ENCODE peak calls at places on chromosomes 5 and 9, in four cellular contexts. G is GM23248, W is GM23338, A is fibroblast of lung. J is an unnamed sample.

GRCh38 chr5:78587775-78588291 is 60.7 kb downstream of the LHFPL2 start:
- DNase-seq in G (peak), W (no peak), A (peak), J (no peak)

GRCh38 chr9:119412399-119412798 is 43.2 kb upstream of the BRINP1 start:
- DNase-seq in G (no peak), W (peak), A (no peak), J (no peak)

GRCh38 chr9:75891277-75892167 is 1.0 kb downstream of the PCSK5 start:
- DNase-seq in G (peak), W (peak), A (peak), J (peak)

GRCh38 chr5:139705191-139705590 is 57.0 kb downstream of the CXXC5 start:
- DNase-seq in G (no peak), W (no peak), A (no peak), J (no peak)

GRCh38 chr9:122374885-122375420 is 4.1 kb downstream of the PTGS1 start:
- DNase-seq in G (peak), W (peak), A (peak), J (no peak)

GRCh38 chr9:75083188-75083976 is 4.6 kb downstream of the NMRK1 start:
- DNase-seq in G (no peak), W (peak), A (no peak), J (no peak)

GRCh38 chr9:107905313-107906027 is 415.9 kb upstream of the KLF4 start:
- DNase-seq in G (no peak), W (no peak), A (peak), J (no peak)

GRCh38 chr5:125554355-125554754 is 807.9 kb upstream of the ZNF608 start:
- DNase-seq in G (no peak), W (no peak), A (no peak), J (no peak)

GRCh38 chr5:132094393-132095076 is 20.9 kb downstream of the CSF2 start:
- DNase-seq in G (peak), W (no peak), A (peak), J (no peak)

GRCh38 chr9:14226855-14227532 is 86.9 kb downstream of the NFIB start:
- DNase-seq in G (no peak), W (no peak), A (no peak), J (no peak)

GRCh38 chr5:43231977-43232376 is 40.0 kb downstream of the NIM1K start:
- DNase-seq in G (peak), W (peak), A (peak), J (peak)

GRCh38 chr5:57435701-57436134 is 46.9 kb downstream of the ACTBL2 start:
- DNase-seq in G (peak), W (no peak), A (peak), J (no peak)

GRCh38 chr5:388266-389196 is 54.4 kb upstream of the EXOC3 start:
- DNase-seq in G (no peak), W (no peak), A (no peak), J (no peak)

GRCh38 chr9:120445974-120446373 is 134.0 kb downstream of the CDK5RAP2 start:
- DNase-seq in G (no peak), W (no peak), A (no peak), J (no peak)

GRCh38 chr9:107738789-107739188 is 249.2 kb upstream of the KLF4 start:
- DNase-seq in G (peak), W (no peak), A (peak), J (no peak)

GRCh38 chr5:17012289-17012688 is 76.2 kb upstream of the MYO10 start:
- DNase-seq in G (peak), W (no peak), A (no peak), J (no peak)

GRCh38 chr5:21826884-21827283 is 1026.3 kb downstream of the CDH12 start:
- DNase-seq in G (no peak), W (no peak), A (no peak), J (no peak)

GRCh38 chr5:139752506-139753350 is 42.9 kb upstream of the PSD2 start:
- DNase-seq in G (peak), W (no peak), A (no peak), J (peak)

GRCh38 chr5:5490774-5491347 is 68.4 kb downstream of the ICE1 start:
- DNase-seq in G (no peak), W (no peak), A (no peak), J (no peak)

DNA sequence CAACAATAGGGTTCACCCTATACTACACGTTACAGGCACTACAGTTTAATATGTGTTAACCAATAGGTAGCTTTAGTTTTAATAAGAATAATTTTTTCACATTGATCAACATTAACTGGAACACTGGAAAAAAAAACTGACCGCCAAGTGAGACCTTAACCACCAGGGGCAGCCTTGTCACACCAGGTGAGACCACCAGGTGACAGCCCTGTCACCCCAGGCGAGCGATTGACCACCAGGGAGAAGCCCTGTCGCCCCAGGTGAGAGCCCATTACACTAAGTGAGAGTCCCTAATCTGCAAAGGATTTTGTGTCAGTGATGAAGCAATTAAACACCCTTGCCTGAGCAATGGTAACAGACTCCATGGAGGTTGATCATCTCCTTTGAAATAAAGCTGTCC is 75.4 kb upstream of the SYK start:
- DNase-seq in G (no peak), W (peak), A (no peak), J (no peak)
- H3K4me3 ChIP-seq in G (no peak), W (no peak), A (no peak), J (no peak)

GRCh38 chr5:54882101-54882500 is 103.3 kb downstream of the ESM1 start:
- DNase-seq in G (no peak), W (no peak), A (no peak), J (no peak)

GRCh38 chr5:54884195-54884536 is 101.2 kb downstream of the ESM1 start:
- DNase-seq in G (no peak), W (no peak), A (no peak), J (no peak)

GRCh38 chr5:54882841-54883240 is 102.6 kb downstream of the ESM1 start:
- DNase-seq in G (no peak), W (no peak), A (no peak), J (no peak)

GRCh38 chr5:54885636-54886035 is 99.8 kb downstream of the ESM1 start:
- DNase-seq in G (no peak), W (no peak), A (no peak), J (no peak)

DNA sequence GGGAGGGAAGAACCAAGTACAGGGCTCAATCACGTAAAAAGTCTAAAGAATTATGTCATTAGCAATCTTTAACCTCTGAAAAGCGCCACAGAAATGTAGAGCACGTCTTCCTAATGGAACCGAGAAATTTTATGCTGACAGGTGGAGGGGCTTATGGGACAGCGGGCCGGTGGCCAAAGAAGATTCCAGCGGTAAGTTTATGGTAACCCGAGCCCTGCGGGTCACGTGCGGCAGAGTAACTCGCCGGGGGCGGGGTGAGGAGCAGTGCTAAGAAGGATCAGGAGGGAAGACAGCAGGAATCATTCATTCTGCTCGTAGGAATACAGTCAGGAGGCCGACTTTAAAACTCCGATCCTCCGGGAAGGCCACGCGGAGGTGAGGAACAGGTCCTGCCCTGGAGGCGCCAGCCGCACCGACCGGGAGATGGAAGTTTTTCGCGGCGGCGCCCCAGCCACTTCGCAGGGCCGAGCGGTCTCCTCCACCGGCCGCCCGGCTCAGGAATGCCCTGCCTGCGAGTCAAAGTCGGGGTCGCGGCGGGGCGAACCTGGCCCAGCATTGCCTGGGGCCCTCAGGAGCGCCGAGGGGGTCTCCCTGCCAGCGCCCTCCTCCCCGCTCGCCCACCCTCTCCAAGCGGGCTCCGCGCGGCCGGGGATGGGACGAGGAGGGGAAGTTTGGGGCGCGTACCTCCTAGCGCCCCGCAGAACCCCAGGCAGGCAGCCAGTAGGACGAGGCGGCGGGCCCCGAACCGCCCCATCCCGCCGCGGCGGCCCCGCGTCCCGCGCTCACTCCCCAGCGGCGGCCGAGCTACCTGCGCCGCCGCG is 101.8 kb downstream of the ESM1 start:
- DNase-seq in G (peak), W (peak), A (peak), J (peak)
- TF ChIP-seq EZH2 in G (no peak), W (no peak), A (no peak), J (no peak)

DNA sequence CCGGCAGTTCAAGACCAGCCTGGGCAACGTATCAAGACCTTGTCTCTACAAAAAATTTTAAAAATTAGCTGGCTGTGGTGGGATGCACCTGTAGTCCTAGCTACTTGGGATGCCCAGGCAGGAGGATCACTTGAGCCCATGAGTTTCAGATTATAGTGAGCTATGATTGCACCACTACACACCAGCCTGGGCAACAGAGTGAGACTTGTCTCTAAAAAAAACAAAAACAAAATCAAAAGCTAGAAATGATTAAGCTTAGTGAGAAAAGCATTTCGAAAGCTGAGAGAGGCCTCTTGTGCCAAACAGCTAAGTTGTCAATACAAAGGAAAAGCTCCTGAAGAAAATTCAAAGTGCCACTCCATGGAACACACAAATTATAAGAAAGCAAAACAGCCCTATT is 4.8 kb downstream of the FAM151B start:
- DNase-seq in G (no peak), W (no peak), A (no peak), J (no peak)
- H3K27ac ChIP-seq in G (no peak), W (peak), A (no peak), J (no peak)

GRCh38 chr9:132630811-132631210 is 39.0 kb downstream of the DDX31 start:
- DNase-seq in G (no peak), W (no peak), A (no peak), J (no peak)

GRCh38 chr9:132631280-132631679 is 38.5 kb downstream of the DDX31 start:
- DNase-seq in G (peak), W (no peak), A (peak), J (no peak)

GRCh38 chr9:132632426-132632825 is 37.4 kb downstream of the DDX31 start:
- DNase-seq in G (no peak), W (no peak), A (no peak), J (no peak)

GRCh38 chr9:132630116-132630515 is 39.7 kb downstream of the DDX31 start:
- DNase-seq in G (no peak), W (no peak), A (no peak), J (no peak)

DNA sequence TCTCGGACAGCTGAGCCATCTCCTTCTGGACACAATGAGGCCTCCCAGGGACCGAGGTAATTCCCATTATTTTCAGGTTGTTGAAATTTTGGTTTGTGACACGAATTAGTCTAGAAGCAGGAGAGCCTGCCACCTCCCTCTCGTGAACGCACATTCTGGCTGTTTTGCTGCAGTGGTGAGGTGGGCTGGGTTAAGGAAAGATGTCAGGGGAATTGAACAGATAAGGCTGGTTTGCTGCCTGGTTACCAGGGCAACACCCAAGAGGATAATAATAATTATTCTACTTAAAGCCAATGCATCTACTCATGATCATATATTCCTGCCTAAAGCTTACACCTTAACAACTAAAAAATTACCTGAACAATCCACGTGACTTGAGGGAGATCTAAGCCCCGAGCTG is 38.1 kb downstream of the DDX31 start:
- DNase-seq in G (no peak), W (no peak), A (no peak), J (no peak)
- H3K4me3 ChIP-seq in G (no peak), W (no peak), A (no peak), J (no peak)

GRCh38 chr5:156147251-156147947 is 179.6 kb upstream of the SGCD start:
- DNase-seq in G (peak), W (no peak), A (peak), J (no peak)
- TF ChIP-seq EZH2 in G (no peak), W (no peak), A (no peak), J (no peak)

GRCh38 chr9:19156026-19156474 is 28.8 kb upstream of the PLIN2 start:
- DNase-seq in G (no peak), W (no peak), A (no peak), J (no peak)
- H3K27ac ChIP-seq in G (no peak), W (no peak), A (no peak), J (no peak)

DNA sequence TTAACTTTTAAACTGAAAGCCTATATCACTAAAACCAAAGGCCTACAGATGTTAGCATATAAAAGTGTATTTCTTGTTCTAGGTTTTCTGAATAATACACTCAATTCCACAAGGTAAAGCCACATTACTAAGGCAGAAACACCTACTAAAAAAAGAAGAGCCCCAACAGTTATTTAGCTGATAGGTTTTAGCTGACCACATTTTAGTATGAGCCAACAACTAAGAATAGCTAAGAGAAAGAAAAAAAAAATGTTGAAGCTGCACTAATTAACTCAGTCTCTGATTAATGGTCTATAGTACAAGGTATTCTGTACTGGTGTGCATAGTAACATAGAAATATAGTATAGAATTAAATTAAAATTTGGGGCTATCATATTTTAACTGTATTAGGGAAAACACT is 23.5 kb downstream of the ZFR start:
- DNase-seq in G (no peak), W (no peak), A (no peak), J (no peak)
- H3K4me3 ChIP-seq in G (no peak), W (no peak), A (no peak), J (no peak)

GRCh38 chr5:181052526-181052927 is 12.5 kb downstream of the BTNL9 start:
- DNase-seq in G (peak), W (peak), A (peak), J (peak)
- TF ChIP-seq EZH2 in G (peak), W (peak), A (peak), J (peak)

GRCh38 chr5:37701868-37702267 is 138.0 kb downstream of the GDNF start:
- DNase-seq in G (no peak), W (no peak), A (no peak), J (no peak)

GRCh38 chr5:37694867-37695266 is 145.0 kb downstream of the GDNF start:
- DNase-seq in G (no peak), W (no peak), A (no peak), J (no peak)

GRCh38 chr5:37695651-37696050 is 144.2 kb downstream of the GDNF start:
- DNase-seq in G (no peak), W (no peak), A (no peak), J (no peak)

DNA sequence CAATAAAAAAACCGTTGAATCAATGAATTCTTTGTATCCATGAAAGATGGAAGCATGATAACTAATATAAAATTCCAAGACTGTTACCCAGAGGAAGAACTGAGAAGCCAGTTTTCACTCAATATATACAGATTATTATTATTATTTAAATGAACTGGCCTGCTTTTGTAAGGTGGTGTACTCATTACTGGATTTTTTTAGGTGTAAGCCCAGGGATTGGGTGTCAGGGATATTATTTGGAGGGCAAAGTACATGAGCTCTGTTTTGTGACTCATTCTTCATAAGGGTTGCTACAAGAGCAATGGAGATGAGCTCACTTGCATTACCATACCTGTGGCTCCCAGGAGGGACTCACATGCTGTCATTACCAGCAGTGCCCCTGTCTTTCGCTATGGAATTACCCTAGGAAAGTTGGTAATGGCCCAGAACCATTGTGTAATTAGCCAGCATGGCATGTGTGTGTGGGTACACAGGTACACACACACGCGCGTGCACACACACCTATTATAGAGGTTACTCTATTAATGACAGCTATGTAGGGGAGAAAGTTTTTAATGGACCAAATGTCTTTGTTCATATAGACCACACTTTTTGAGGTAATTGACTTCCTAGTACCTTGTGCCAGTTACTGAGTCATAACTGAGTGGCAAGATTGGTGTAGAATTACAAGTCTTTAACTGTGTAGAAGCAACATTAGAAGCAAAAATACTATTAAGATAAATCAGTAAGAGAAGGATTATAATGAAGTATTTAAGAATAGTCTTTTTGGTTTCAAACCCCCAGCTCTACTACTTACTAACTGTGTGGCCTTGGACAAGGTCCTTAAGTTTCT is 143.4 kb downstream of the GDNF start:
- DNase-seq in G (peak), W (peak), A (peak), J (no peak)
- H3K27ac ChIP-seq in G (peak), W (no peak), A (no peak), J (no peak)

J was measured in A673.